ENCODE peak calls at places on chromosomes 11 and 22, in seven cellular contexts. J, I, T, X, L, V and O are unnamed samples.

GRCh38 chr11:124402326-124402922 is 3.6 kb upstream of the OR8B3 start:
- DNase-seq in J (peak; percentile 58), I (peak; percentile 56), T (peak; percentile 18), X (peak; percentile 30), L (peak; percentile 74), V (peak; percentile 62), O (peak; percentile 11)

GRCh38 chr11:2518112-2518982 is 73.5 kb downstream of the KCNQ1 start:
- DNase-seq in J (no peak), I (no peak), T (no peak), X (peak; percentile 23), L (no peak), V (no peak), O (peak; percentile 2)

GRCh38 chr11:2135018-2135569 is 4.1 kb downstream of the IGF2 start:
- DNase-seq in J (no peak), I (no peak), T (no peak), X (no peak), L (no peak), V (no peak), O (no peak)

GRCh38 chr11:114163231-114163631 is 103.7 kb downstream of the ZBTB16 start:
- DNase-seq in J (no peak), I (no peak), T (no peak), X (peak; percentile 55), L (peak; percentile 65), V (peak; percentile 73), O (peak; percentile 73)

GRCh38 chr11:419248-420005 is 4.6 kb upstream of the SIGIRR start:
- DNase-seq in J (no peak), I (no peak), T (no peak), X (no peak), L (no peak), V (no peak), O (no peak)

GRCh38 chr22:50299724-50300619 is 7.5 kb downstream of the PLXNB2 start:
- DNase-seq in J (no peak), I (no peak), T (no peak), X (peak; percentile 72), L (no peak), V (no peak), O (no peak)

GRCh38 chr22:35318346-35319215 is 18.9 kb downstream of the TOM1 start:
- DNase-seq in J (no peak), I (no peak), T (no peak), X (no peak), L (no peak), V (no peak), O (peak; percentile 58)

GRCh38 chr11:58285483-58286040 is 17.5 kb upstream of the OR10W1 start:
- DNase-seq in J (no peak), I (no peak), T (no peak), X (no peak), L (no peak), V (no peak), O (no peak)

GRCh38 chr11:108019870-108020540 is 11.3 kb downstream of the CUL5 start:
- DNase-seq in J (peak; percentile 70), I (peak; percentile 8), T (no peak), X (no peak), L (no peak), V (no peak), O (peak; percentile 24)

GRCh38 chr11:63592975-63593395 is 21.2 kb downstream of the PLAAT3 start:
- DNase-seq in J (no peak), I (no peak), T (peak; percentile 45), X (no peak), L (no peak), V (no peak), O (no peak)

GRCh38 chr11:102177974-102178631 is 67.9 kb downstream of the YAP1 start:
- DNase-seq in J (no peak), I (peak; percentile 85), T (peak; percentile 85), X (no peak), L (peak; percentile 11), V (no peak), O (no peak)

GRCh38 chr11:100353083-100353482 is 334.0 kb upstream of the ARHGAP42 start:
- DNase-seq in J (no peak), I (no peak), T (no peak), X (no peak), L (no peak), V (no peak), O (no peak)

GRCh38 chr22:49153921-49154320 is 673.8 kb downstream of the BRD1 start:
- DNase-seq in J (no peak), I (no peak), T (no peak), X (no peak), L (no peak), V (no peak), O (no peak)

GRCh38 chr11:130872961-130873360 is 43.3 kb downstream of the SNX19 start:
- DNase-seq in J (no peak), I (no peak), T (no peak), X (no peak), L (peak; percentile 18), V (no peak), O (no peak)

DNA sequence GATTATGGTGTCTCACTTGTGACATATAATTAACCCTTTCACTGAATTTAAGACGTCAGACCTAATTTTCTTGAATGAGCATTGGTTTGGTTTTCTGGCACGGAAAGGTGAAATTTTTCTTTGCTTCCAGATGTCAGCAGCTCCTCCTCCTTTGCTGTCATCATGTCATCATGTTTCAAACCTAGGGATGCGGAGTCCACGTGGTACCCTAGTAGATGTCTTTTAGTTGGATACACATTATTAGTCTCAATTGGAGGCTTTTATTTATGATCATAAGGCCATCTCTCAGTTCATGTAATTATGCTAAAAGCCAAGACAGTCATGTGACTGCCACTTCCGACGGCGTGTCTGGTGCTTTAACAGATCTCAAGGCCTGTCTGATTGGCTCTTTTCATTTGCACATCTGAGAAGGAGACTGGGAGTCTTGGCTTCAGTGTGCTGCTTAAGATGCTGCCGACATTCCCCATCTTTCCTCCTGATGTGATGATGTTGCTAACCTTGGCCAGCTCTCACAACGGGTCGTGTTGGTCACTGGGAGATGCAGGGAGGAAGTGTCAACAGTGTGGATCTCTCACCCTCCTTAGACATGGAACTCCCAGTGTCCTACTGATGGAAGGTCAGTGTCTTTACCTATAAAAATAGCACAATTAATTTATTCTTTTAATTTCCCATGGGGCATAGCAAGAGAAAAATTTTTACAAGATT is 134.2 kb downstream of the HIPK3 start:
- DNase-seq in J (no peak), I (no peak), T (no peak), X (no peak), L (no peak), V (no peak), O (no peak)
- TF ChIP-seq POLR2A in J (no peak), I (no peak), T (no peak), X (no peak), L (no peak), V (no peak), O (no peak)

GRCh38 chr11:125433454-125434121 is 62.5 kb downstream of the FEZ1 start:
- DNase-seq in J (peak; percentile 79), I (peak; percentile 15), T (peak; percentile 45), X (peak; percentile 29), L (peak; percentile 37), V (peak; percentile 35), O (peak; percentile 52)
- TF ChIP-seq CTCF in J (peak; percentile 80), I (peak; percentile 68), T (peak; percentile 25), X (no peak), L (no peak), V (peak; percentile 35), O (no peak)

GRCh38 chr22:32849501-32849900 is 48.0 kb downstream of the TIMP3 start:
- DNase-seq in J (no peak), I (no peak), T (no peak), X (no peak), L (no peak), V (no peak), O (no peak)
- H3K27ac ChIP-seq in J (no peak overlapping the region), I (no peak overlapping the region), T (no peak overlapping the region), X (no peak overlapping the region), L (no peak overlapping the region), V (no peak overlapping the region), O (peak overlapping the region; percentile 69)

GRCh38 chr11:48022445-48022844 is 42.1 kb downstream of the PTPRJ start:
- DNase-seq in J (no peak), I (no peak), T (no peak), X (no peak), L (no peak), V (no peak), O (no peak)

GRCh38 chr11:48019597-48019996 is 39.2 kb downstream of the PTPRJ start:
- DNase-seq in J (no peak), I (no peak), T (no peak), X (peak; percentile 45), L (no peak), V (no peak), O (no peak)

GRCh38 chr11:48019230-48019584 is 38.8 kb downstream of the PTPRJ start:
- DNase-seq in J (no peak), I (no peak), T (no peak), X (no peak), L (no peak), V (no peak), O (no peak)

GRCh38 chr11:48018561-48019229 is 38.3 kb downstream of the PTPRJ start:
- DNase-seq in J (no peak), I (no peak), T (no peak), X (no peak), L (no peak), V (no peak), O (no peak)

GRCh38 chr11:48020092-48020755 is 39.9 kb downstream of the PTPRJ start:
- DNase-seq in J (no peak), I (no peak), T (no peak), X (peak; percentile 61), L (peak; percentile 48), V (no peak), O (no peak)
- TF ChIP-seq POLR2A in J (no peak), I (no peak), T (no peak), X (no peak), L (no peak), V (no peak), O (no peak)

GRCh38 chr11:104332110-104332509 is 168.2 kb upstream of the PDGFD start:
- DNase-seq in J (no peak), I (peak; percentile 5), T (no peak), X (peak; percentile 32), L (no peak), V (no peak), O (no peak)
- TF ChIP-seq CTCF in J (no peak), I (peak; percentile 40), T (no peak), X (no peak), L (no peak), V (no peak), O (no peak)

GRCh38 chr11:93005239-93005638 is 35.8 kb downstream of the MTNR1B start:
- DNase-seq in J (no peak), I (no peak), T (no peak), X (no peak), L (no peak), V (no peak), O (no peak)
- H3K27ac ChIP-seq in J (no peak overlapping the region), I (no peak overlapping the region), T (peak overlapping the region; percentile 53), X (no peak overlapping the region), L (no peak overlapping the region), V (no peak overlapping the region), O (no peak overlapping the region)